ENCODE peak calls at places on chromosomes 11 and 22, in five cellular contexts. J is prostate gland, N is ELR, I is head of caudate nucleus, M is heart left ventricle. G is an unnamed sample.

GRCh38 chr11:112968988-112969714 is 7.9 kb downstream of the NCAM1 start:
- DNase-seq in J (no peak), N (no peak), I (no peak), M (no peak), G (no peak)

GRCh38 chr11:2527621-2528291 is 82.9 kb downstream of the KCNQ1 start:
- DNase-seq in I (no peak), N (no peak), J (no peak), M (peak; percentile 17), G (no peak)

GRCh38 chr11:113521737-113522517 is 46.7 kb upstream of the DRD2 start:
- DNase-seq in J (no peak), M (no peak), N (peak; percentile 10), I (no peak), G (no peak)

GRCh38 chr11:27158763-27159679 is 118.4 kb downstream of the BBOX1 start:
- DNase-seq in N (peak; percentile 84), M (peak; percentile 36), I (peak; percentile 44), J (peak; percentile 61), G (peak; percentile 14)

GRCh38 chr11:76362716-76363115 is 18.2 kb downstream of the THAP12 start:
- DNase-seq in J (no peak), M (no peak), N (no peak), I (no peak), G (no peak)

GRCh38 chr11:39367526-39367925 is 2091.9 kb downstream of the LRRC4C start:
- DNase-seq in I (no peak), J (no peak), M (no peak), N (no peak), G (no peak)

GRCh38 chr11:13776134-13776815 is 107.8 kb downstream of the FAR1 start:
- DNase-seq in I (no peak), M (no peak), J (no peak), N (peak; percentile 23), G (no peak)

GRCh38 chr11:112519749-112520148 is 259.1 kb upstream of the PLET1 start:
- DNase-seq in M (no peak), J (no peak), I (no peak), N (no peak), G (no peak)

GRCh38 chr11:12506502-12506921 is 129.1 kb downstream of the PARVA start:
- DNase-seq in M (no peak), I (no peak), J (no peak), N (peak; percentile 31), G (no peak)

GRCh38 chr22:49827853-49828598 is at the start of gene BRD1:
- DNase-seq in J (no peak), N (peak; percentile 77), M (peak; percentile 76), I (peak; percentile 64), G (peak; percentile 67)

GRCh38 chr22:29167032-29167911 is 38.4 kb upstream of the EMID1 start:
- DNase-seq in I (no peak), M (no peak), N (no peak), J (no peak), G (peak; percentile 78)

GRCh38 chr11:95849087-95849825 is 59.0 kb downstream of the CEP57 start:
- DNase-seq in M (peak; percentile 50), I (peak; percentile 9), N (peak; percentile 82), J (peak; percentile 49), G (peak; percentile 2)

GRCh38 chr11:16179668-16180067 is 176.7 kb downstream of the SOX6 start:
- DNase-seq in N (no peak), J (no peak), M (no peak), I (no peak), G (no peak)

GRCh38 chr11:60762851-60763691 is 6.4 kb downstream of the MS4A15 start:
- DNase-seq in J (no peak), I (no peak), M (no peak), N (peak; percentile 40), G (no peak)

GRCh38 chr11:9914064-9914463 is 250.2 kb downstream of the SWAP70 start:
- DNase-seq in M (no peak), N (no peak), I (no peak), J (no peak), G (no peak)

GRCh38 chr11:70763606-70764005 is 365.3 kb downstream of the CTTN start:
- DNase-seq in I (no peak), J (no peak), N (peak; percentile 9), M (no peak), G (no peak)

GRCh38 chr11:134879341-134879740 is 467.3 kb upstream of the B3GAT1 start:
- DNase-seq in N (no peak), I (no peak), J (no peak), M (no peak), G (no peak)

GRCh38 chr11:45544826-45545225 is 120.6 kb downstream of the CHST1 start:
- DNase-seq in N (no peak), M (no peak), J (no peak), I (no peak), G (no peak)

GRCh38 chr11:69898123-69898522 is 78.9 kb upstream of the FGF3 start:
- DNase-seq in M (no peak), I (no peak), N (no peak), J (no peak), G (no peak)

GRCh38 chr22:31488346-31488883 is 1.2 kb downstream of the EIF4ENIF1 start:
- DNase-seq in M (no peak), N (peak; percentile 4), I (no peak), J (no peak), G (no peak)

GRCh38 chr11:111069076-111069475 is 176.4 kb upstream of the POU2AF2 start:
- DNase-seq in J (no peak), I (no peak), M (no peak), N (peak; percentile 59), G (no peak)

GRCh38 chr22:37746366-37747089 is 49.7 kb downstream of the TRIOBP start:
- DNase-seq in M (peak; percentile 43), J (no peak), I (no peak), N (peak; percentile 52), G (peak; percentile 50)

GRCh38 chr11:2325719-2326118 is 23.9 kb downstream of the TSPAN32 start:
- DNase-seq in J (peak; percentile 89), I (no peak), M (peak; percentile 64), N (no peak), G (no peak)

GRCh38 chr11:73269353-73270088 is 2.6 kb upstream of the P2RY6 start:
- DNase-seq in I (no peak), M (peak; percentile 19), J (no peak), N (no peak), G (no peak)

GRCh38 chr22:25900880-25901279 is 158.9 kb downstream of the MYO18B start:
- DNase-seq in J (no peak), M (no peak), N (no peak), I (no peak), G (no peak)

GRCh38 chr11:60995798-60996197 is 24.3 kb downstream of the CD6 start:
- DNase-seq in M (no peak), J (no peak), I (no peak), N (no peak), G (no peak)

GRCh38 chr11:103433976-103434375 is 324.8 kb downstream of the DYNC2H1 start:
- DNase-seq in M (no peak), J (no peak), I (no peak), N (peak; percentile 56), G (no peak)

GRCh38 chr11:111776398-111777093 is 10.4 kb upstream of the PPP2R1B start:
- DNase-seq in N (no peak), J (no peak), M (no peak), I (no peak), G (peak; percentile 32)

GRCh38 chr11:75022759-75023396 is 34.1 kb downstream of the NEU3 start:
- DNase-seq in M (peak; percentile 78), J (peak; percentile 54), N (peak; percentile 83), I (peak; percentile 42), G (peak; percentile 55)

GRCh38 chr11:123853038-123853437 is 32.4 kb downstream of the TMEM225 start:
- DNase-seq in I (no peak), N (no peak), M (no peak), J (no peak), G (no peak)

GRCh38 chr11:120013325-120014250 is 124.3 kb downstream of the TRIM29 start:
- DNase-seq in M (peak; percentile 43), I (peak; percentile 40), N (peak; percentile 23), J (peak; percentile 54), G (peak; percentile 49)

GRCh38 chr22:38755155-38755910 is 465 bp downstream of the SUN2 start:
- DNase-seq in M (peak; percentile 92), J (peak; percentile 77), I (peak; percentile 84), N (peak; percentile 89), G (no peak)

GRCh38 chr11:117232911-117233409 is 489 bp downstream of the RNF214 start:
- DNase-seq in M (no peak), N (peak; percentile 19), I (peak; percentile 27), J (no peak), G (peak; percentile 41)

GRCh38 chr11:30333405-30333804 is 10.5 kb downstream of the ARL14EP start:
- DNase-seq in N (peak; percentile 24), I (no peak), J (no peak), M (no peak), G (no peak)

GRCh38 chr11:102757823-102758549 is 22.4 kb downstream of the MMP10 start:
- DNase-seq in J (no peak), I (no peak), M (no peak), N (peak; percentile 79), G (no peak)

GRCh38 chr11:44726278-44727113 is at the start of gene TSPAN18:
- DNase-seq in I (no peak), J (no peak), M (peak; percentile 45), N (no peak), G (peak; percentile 73)

GRCh38 chr11:2477254-2477653 is 32.4 kb downstream of the KCNQ1 start:
- DNase-seq in N (no peak), I (no peak), M (no peak), J (no peak), G (no peak)

GRCh38 chr11:130219148-130219547 is 59.6 kb downstream of the ST14 start:
- DNase-seq in N (no peak), M (peak; percentile 8), I (no peak), J (no peak), G (no peak)